ENCODE peak calls at places on chromosomes 6 and 20, in four cellular contexts. H is CD4-positive, alpha-beta memory T cell; W is MM.1S; P is PC-3. Q is an unnamed sample.

GRCh38 chr6:38801305-38801704 is 86.2 kb downstream of the DNAH8 start:
- DNase-seq in H (no peak), W (no peak), P (no peak), Q (no peak)

GRCh38 chr6:72787521-72788031 is 165.7 kb downstream of the KCNQ5 start:
- DNase-seq in H (no peak), W (no peak), P (peak; percentile 59), Q (no peak)

GRCh38 chr6:132007474-132008190 is 56.5 kb upstream of the CCN2 start:
- DNase-seq in H (no peak), W (no peak), P (peak; percentile 58), Q (no peak)

GRCh38 chr6:27593200-27593818 is 120.4 kb upstream of the ZNF184 start:
- DNase-seq in H (no peak), W (no peak), P (no peak), Q (no peak)

GRCh38 chr6:112501705-112502104 is 154.6 kb downstream of the RFPL4B start:
- DNase-seq in H (no peak), W (no peak), P (no peak), Q (no peak)

GRCh38 chr20:33788351-33789049 is 22.6 kb upstream of the CHMP4B start:
- DNase-seq in H (no peak), W (no peak), P (peak; percentile 70), Q (no peak)

GRCh38 chr6:134235937-134236751 is 81.8 kb downstream of the SGK1 start:
- DNase-seq in H (peak; percentile 12), W (peak; percentile 29), P (peak; percentile 56), Q (no peak)

GRCh38 chr20:45826381-45827019 is 612 bp downstream of the TNNC2 start:
- DNase-seq in H (no peak), W (no peak), P (no peak), Q (no peak)

GRCh38 chr6:80165143-80165542 is 58.7 kb downstream of the BCKDHB start:
- DNase-seq in H (no peak), W (peak; percentile 73), P (no peak), Q (no peak)

GRCh38 chr20:51076841-51077543 is 54.1 kb upstream of the KCNG1 start:
- DNase-seq in H (no peak), W (no peak), P (no peak), Q (no peak)

GRCh38 chr20:11849976-11850670 is 67.6 kb upstream of the BTBD3 start:
- DNase-seq in H (no peak), W (no peak), P (peak; percentile 89), Q (no peak)

GRCh38 chr20:33516882-33517281 is 27.0 kb downstream of the CBFA2T2 start:
- DNase-seq in H (no peak), W (peak; percentile 63), P (peak; percentile 15), Q (no peak)

GRCh38 chr6:79082304-79082703 is 4.2 kb upstream of the PHIP start:
- DNase-seq in H (no peak), W (no peak), P (no peak), Q (no peak)

GRCh38 chr6:25726122-25726911 is 28.2 kb upstream of the SLC17A4 start:
- DNase-seq in H (no peak), W (no peak), P (no peak), Q (no peak)

GRCh38 chr6:43737272-43738081 is 32.5 kb upstream of the VEGFA start:
- DNase-seq in H (no peak), W (no peak), P (no peak), Q (no peak)

GRCh38 chr6:30127238-30128093 is 8.5 kb upstream of the TRIM40 start:
- DNase-seq in H (no peak), W (no peak), P (no peak), Q (peak; percentile 90)

GRCh38 chr6:160329188-160329587 is 19.0 kb upstream of the SLC22A3 start:
- DNase-seq in H (no peak), W (no peak), P (no peak), Q (peak; percentile 77)

GRCh38 chr6:22568854-22569253 is 512 bp upstream of the HDGFL1 start:
- DNase-seq in H (no peak), W (peak; percentile 62), P (no peak), Q (no peak)

GRCh38 chr6:82408952-82409421 is 45.4 kb downstream of the TPBG start:
- DNase-seq in H (no peak), W (no peak), P (peak; percentile 88), Q (no peak)

GRCh38 chr6:30687659-30688431 is 1.4 kb upstream of the PPP1R18 start:
- DNase-seq in H (no peak), W (no peak), P (peak; percentile 39), Q (no peak)

GRCh38 chr20:51287628-51288413 is 254.7 kb downstream of the NFATC2 start:
- DNase-seq in H (no peak), W (no peak), P (no peak), Q (no peak)

GRCh38 chr6:56368484-56368883 is 121.1 kb upstream of the COL21A1 start:
- DNase-seq in H (no peak), W (no peak), P (no peak), Q (no peak)

GRCh38 chr20:21684671-21685070 is 20.8 kb upstream of the PAX1 start:
- DNase-seq in H (no peak), W (no peak), P (no peak), Q (no peak)

GRCh38 chr6:18395851-18396187 is 8.7 kb downstream of the RNF144B start:
- DNase-seq in H (no peak), W (no peak), P (peak; percentile 28), Q (no peak)

GRCh38 chr20:59779656-59780380 is 153.6 kb downstream of the SYCP2 start:
- DNase-seq in H (no peak), W (no peak), P (no peak), Q (peak; percentile 91)

GRCh38 chr6:125114248-125114858 is 39.2 kb upstream of the TPD52L1 start:
- DNase-seq in H (peak; percentile 26), W (peak; percentile 55), P (peak; percentile 74), Q (no peak)

GRCh38 chr20:25275813-25276532 is 28.1 kb downstream of the PYGB start:
- DNase-seq in H (no peak), W (no peak), P (no peak), Q (no peak)

GRCh38 chr20:58135441-58136170 is 92.8 kb downstream of the ANKRD60 start:
- DNase-seq in H (no peak), W (no peak), P (peak; percentile 87), Q (peak; percentile 90)

GRCh38 chr6:153034139-153034538 is 31.6 kb upstream of the MTRF1L start:
- DNase-seq in H (no peak), W (no peak), P (no peak), Q (no peak)

GRCh38 chr6:95948324-95948723 is 67.5 kb upstream of the FUT9 start:
- DNase-seq in H (no peak), W (peak; percentile 26), P (no peak), Q (no peak)

GRCh38 chr6:116398366-116399005 is 27.7 kb downstream of the DSE start:
- DNase-seq in H (no peak), W (no peak), P (peak; percentile 68), Q (no peak)

GRCh38 chr6:52512199-52512598 is 64.7 kb downstream of the TRAM2 start:
- DNase-seq in H (no peak), W (no peak), P (peak; percentile 57), Q (no peak)

GRCh38 chr20:19934792-19935491 is 82.2 kb upstream of the NAA20 start:
- DNase-seq in H (no peak), W (peak; percentile 47), P (peak; percentile 27), Q (no peak)

GRCh38 chr6:165573671-165574070 is 89.4 kb downstream of the PDE10A start:
- DNase-seq in H (no peak), W (no peak), P (peak; percentile 67), Q (no peak)

GRCh38 chr6:157614026-157614484 is 209.0 kb upstream of the SNX9 start:
- DNase-seq in H (no peak), W (no peak), P (peak; percentile 68), Q (no peak)

GRCh38 chr20:53678990-53679596 is 85.5 kb upstream of the ZNF217 start:
- DNase-seq in H (no peak), W (no peak), P (no peak), Q (no peak)

GRCh38 chr20:47351643-47352331 is 4.7 kb downstream of the ZMYND8 start:
- DNase-seq in H (no peak), W (peak; percentile 57), P (no peak), Q (no peak)
- H3K4me1 ChIP-seq in H (peaks cover 95% of the 10 kb centered on the region), W (peaks cover 29% of the 10 kb centered on the region), P (peaks cover 61% of the 10 kb centered on the region), Q (peaks cover 100% of the 10 kb centered on the region)

GRCh38 chr6:20001286-20001685 is 164.1 kb downstream of the ID4 start:
- DNase-seq in H (no peak), W (no peak), P (no peak), Q (peak; percentile 74)

GRCh38 chr6:19994909-19995308 is 157.7 kb downstream of the ID4 start:
- DNase-seq in H (no peak), W (no peak), P (no peak), Q (no peak)

GRCh38 chr6:19995575-19996257 is 158.5 kb downstream of the ID4 start:
- DNase-seq in H (no peak), W (no peak), P (no peak), Q (no peak)

GRCh38 chr6:19999319-20000191 is 162.4 kb downstream of the ID4 start:
- DNase-seq in H (no peak), W (peak; percentile 12), P (peak; percentile 69), Q (peak; percentile 88)

DNA sequence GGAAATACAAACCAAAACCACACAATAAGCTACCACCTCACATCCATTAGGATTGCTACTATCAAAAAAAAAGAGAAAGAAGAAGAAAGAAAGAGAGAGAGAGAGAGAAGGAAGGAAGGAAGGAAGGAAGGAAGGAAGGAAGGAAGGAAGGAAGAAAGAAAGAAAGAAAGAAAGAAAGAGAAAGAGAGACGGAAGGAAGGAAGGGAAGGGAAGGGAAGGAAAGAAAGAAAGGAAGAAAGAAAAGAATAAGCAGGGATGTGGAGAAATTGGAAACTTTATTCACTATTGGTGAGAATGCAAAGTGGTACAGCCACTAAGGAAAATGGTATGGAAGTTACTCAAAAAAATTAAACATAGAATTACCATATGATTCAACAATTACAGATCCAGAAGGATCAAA is 159.9 kb downstream of the ID4 start:
- DNase-seq in H (no peak), W (no peak), P (no peak), Q (no peak)
- H3K4me1 ChIP-seq in H (no peaks in the 10 kb centered on the region), W (no peaks in the 10 kb centered on the region), P (peaks cover 5% of the 10 kb centered on the region), Q (no peaks in the 10 kb centered on the region)

GRCh38 chr6:11423667-11424066 is 113.9 kb upstream of the TMEM170B start:
- DNase-seq in H (no peak), W (no peak), P (peak; percentile 54), Q (peak; percentile 47)
- H3K4me1 ChIP-seq in H (peaks cover 4% of the 10 kb centered on the region), W (peaks cover 4% of the 10 kb centered on the region), P (peaks cover 54% of the 10 kb centered on the region), Q (peaks cover 25% of the 10 kb centered on the region)

GRCh38 chr6:14880717-14881116 is 365.2 kb upstream of the JARID2 start:
- DNase-seq in H (no peak), W (no peak), P (no peak), Q (no peak)
- H3K4me1 ChIP-seq in H (peaks cover 25% of the 10 kb centered on the region), W (no peaks in the 10 kb centered on the region), P (peaks cover 47% of the 10 kb centered on the region), Q (peaks cover 23% of the 10 kb centered on the region)

Q was measured in esophagus muscularis mucosa.